ENCODE peak calls at places on chromosomes 3 and 15, in ten cellular contexts. A, V, G, Z, P, Y, N, M, L and K are unnamed samples.

GRCh38 chr3:99324854-99325253 is 313.5 kb upstream of the COL8A1 start:
- DNase-seq in A (no peak), V (no peak), G (no peak), Z (no peak), P (no peak), Y (no peak), N (no peak), M (no peak), L (no peak), K (no peak)

GRCh38 chr15:96264351-96264798 is 66.1 kb upstream of the NR2F2 start:
- DNase-seq in A (no peak), V (peak; percentile 42), G (no peak), Z (no peak), P (no peak), Y (no peak), N (no peak), M (no peak), L (no peak), K (no peak)

GRCh38 chr15:77138167-77138522 is 67.2 kb upstream of the TSPAN3 start:
- DNase-seq in A (no peak), V (no peak), G (no peak), Z (no peak), P (no peak), Y (no peak), N (no peak), M (no peak), L (no peak), K (no peak)

GRCh38 chr3:141452045-141452444 is 34.8 kb upstream of the RASA2 start:
- DNase-seq in A (peak; percentile 33), V (no peak), G (no peak), Z (no peak), P (peak; percentile 63), Y (no peak), N (no peak), M (no peak), L (no peak), K (no peak)

GRCh38 chr15:40773902-40774301 is 4.1 kb downstream of the C15orf62 start:
- DNase-seq in A (no peak), V (no peak), G (peak; percentile 28), Z (no peak), P (no peak), Y (no peak), N (no peak), M (no peak), L (no peak), K (no peak)

GRCh38 chr3:33218446-33219174 is at the start of gene SUSD5:
- DNase-seq in A (peak; percentile 3), V (no peak), G (no peak), Z (no peak), P (no peak), Y (peak; percentile 33), N (no peak), M (peak; percentile 26), L (peak; percentile 10), K (peak; percentile 63)

GRCh38 chr3:10547413-10547812 is 42.0 kb upstream of the ATP2B2 start:
- DNase-seq in A (no peak), V (no peak), G (no peak), Z (no peak), P (no peak), Y (no peak), N (no peak), M (no peak), L (no peak), K (no peak)

GRCh38 chr15:79513916-79514315 is 81.8 kb downstream of the MINAR1 start:
- DNase-seq in A (no peak), V (peak; percentile 60), G (no peak), Z (no peak), P (no peak), Y (no peak), N (no peak), M (no peak), L (no peak), K (no peak)

GRCh38 chr3:154780263-154780662 is 299.9 kb upstream of the MME start:
- DNase-seq in A (no peak), V (no peak), G (no peak), Z (no peak), P (no peak), Y (no peak), N (no peak), M (no peak), L (no peak), K (no peak)

GRCh38 chr3:120198305-120198878 is 86.6 kb downstream of the GPR156 start:
- DNase-seq in A (no peak), V (no peak), G (no peak), Z (no peak), P (no peak), Y (no peak), N (no peak), M (no peak), L (no peak), K (no peak)

GRCh38 chr3:123480428-123480827 is 31.5 kb upstream of the ADCY5 start:
- DNase-seq in A (no peak), V (no peak), G (peak; percentile 68), Z (no peak), P (no peak), Y (no peak), N (no peak), M (no peak), L (no peak), K (no peak)

GRCh38 chr15:88113909-88114308 is 142.6 kb downstream of the NTRK3 start:
- DNase-seq in A (no peak), V (no peak), G (no peak), Z (no peak), P (no peak), Y (no peak), N (no peak), M (no peak), L (no peak), K (no peak)

GRCh38 chr3:99644017-99644416 is 5.6 kb downstream of the COL8A1 start:
- DNase-seq in A (no peak), V (no peak), G (no peak), Z (no peak), P (no peak), Y (no peak), N (no peak), M (no peak), L (no peak), K (no peak)

GRCh38 chr15:43292375-43293078 is 25.8 kb upstream of the TGM5 start:
- DNase-seq in A (no peak), V (no peak), G (no peak), Z (no peak), P (no peak), Y (no peak), N (no peak), M (no peak), L (no peak), K (no peak)

GRCh38 chr15:58344164-58345070 is 87.4 kb upstream of the LIPC start:
- DNase-seq in A (no peak), V (peak; percentile 77), G (no peak), Z (no peak), P (no peak), Y (no peak), N (no peak), M (no peak), L (no peak), K (no peak)

GRCh38 chr3:43727930-43728329 is 37.2 kb downstream of the ABHD5 start:
- DNase-seq in A (no peak), V (no peak), G (no peak), Z (no peak), P (no peak), Y (no peak), N (no peak), M (no peak), L (no peak), K (no peak)

GRCh38 chr3:142534543-142534942 is 44.0 kb downstream of the ATR start:
- DNase-seq in A (no peak), V (no peak), G (no peak), Z (no peak), P (no peak), Y (no peak), N (no peak), M (no peak), L (no peak), K (no peak)